ENCODE peak calls at places on chromosome 17, in six cellular contexts. X is astrocyte of the cerebellum, W is GM23248, V is MM.1S, O is foreskin fibroblast, U is AG04450. C is an unnamed sample.

GRCh38 chr17:55053855-55054254 is 85.3 kb downstream of the STXBP4 start:
- DNase-seq in X (no peak), W (peak; percentile 42), V (no peak), O (no peak), U (no peak), C (no peak)

GRCh38 chr17:27206447-27206846 is 87.5 kb upstream of the WSB1 start:
- DNase-seq in X (no peak), W (peak; percentile 12), V (no peak), O (no peak), U (no peak), C (no peak)

GRCh38 chr17:50346313-50347086 is 574 bp downstream of the XYLT2 start:
- DNase-seq in X (no peak), W (peak; percentile 57), V (peak; percentile 32), O (no peak), U (no peak), C (no peak)

GRCh38 chr17:79801156-79802038 is 4.5 kb upstream of the CBX8 start:
- DNase-seq in X (peak; percentile 48), W (peak; percentile 50), V (no peak), O (no peak), U (no peak), C (no peak)

GRCh38 chr17:77100009-77100408 is 40.8 kb upstream of the SEC14L1 start:
- DNase-seq in X (no peak), W (no peak), V (no peak), O (no peak), U (no peak), C (no peak)

GRCh38 chr17:40556198-40556661 is 9.0 kb downstream of the CCR7 start:
- DNase-seq in X (no peak), W (no peak), V (no peak), O (no peak), U (no peak), C (no peak)

GRCh38 chr17:15231851-15232516 is 33.1 kb downstream of the PMP22 start:
- DNase-seq in X (no peak), W (no peak), V (no peak), O (no peak), U (no peak), C (no peak)

GRCh38 chr17:39566092-39566491 is 41.6 kb downstream of the NEUROD2 start:
- DNase-seq in X (no peak), W (no peak), V (no peak), O (no peak), U (no peak), C (no peak)

GRCh38 chr17:14359251-14359939 is 58.5 kb downstream of the HS3ST3B1 start:
- DNase-seq in X (no peak), W (peak; percentile 10), V (no peak), O (no peak), U (no peak), C (no peak)

GRCh38 chr17:63024716-63025115 is 58.7 kb downstream of the TANC2 start:
- DNase-seq in X (peak; percentile 19), W (peak; percentile 80), V (no peak), O (peak; percentile 18), U (no peak), C (no peak)

GRCh38 chr17:19015428-19015827 is 10.9 kb upstream of the FAM83G start:
- DNase-seq in X (no peak), W (no peak), V (no peak), O (no peak), U (no peak), C (no peak)
- H3K4me3 ChIP-seq in X (no peak overlapping the region), W (no peak overlapping the region), V (no peak overlapping the region), O (no peak overlapping the region), U (no peak overlapping the region), C (no peak overlapping the region)

DNA sequence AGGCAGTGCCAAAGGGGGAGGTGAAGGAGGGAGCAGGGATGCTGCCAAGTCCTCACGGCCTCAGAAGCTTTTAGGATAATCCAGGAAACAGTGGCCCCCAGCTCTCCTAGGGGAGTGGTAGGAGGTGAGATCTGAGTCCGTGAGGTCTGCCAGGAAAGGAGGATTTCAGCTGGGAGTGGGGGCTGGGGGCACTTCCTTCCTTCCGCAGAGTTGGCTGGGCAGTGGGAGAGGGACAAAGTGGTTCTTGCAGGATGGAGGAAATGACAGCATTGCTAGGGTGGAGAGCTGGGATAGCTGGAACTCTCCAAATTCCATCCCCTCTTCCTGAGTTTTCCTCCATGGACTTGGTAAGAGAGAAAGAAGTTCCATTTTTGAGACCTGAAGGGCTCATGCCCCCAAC is 4.8 kb upstream of the SP6 start:
- DNase-seq in X (no peak), W (no peak), V (no peak), O (no peak), U (no peak), C (no peak)
- H3K4me3 ChIP-seq in X (no peak overlapping the region), W (no peak overlapping the region), V (no peak overlapping the region), O (no peak overlapping the region), U (no peak overlapping the region), C (no peak overlapping the region)

GRCh38 chr17:83088451-83089321 is 9.3 kb downstream of the METRNL start:
- DNase-seq in X (no peak), W (no peak), V (no peak), O (no peak), U (no peak), C (no peak)

GRCh38 chr17:83087788-83088360 is 8.5 kb downstream of the METRNL start:
- DNase-seq in X (no peak), W (no peak), V (no peak), O (no peak), U (no peak), C (no peak)

GRCh38 chr17:83090424-83091256 is 11.2 kb downstream of the METRNL start:
- DNase-seq in X (no peak), W (no peak), V (no peak), O (no peak), U (no peak), C (no peak)

GRCh38 chr17:83091257-83092141 is 12.1 kb downstream of the METRNL start:
- DNase-seq in X (no peak), W (peak; percentile 72), V (no peak), O (no peak), U (no peak), C (no peak)

DNA sequence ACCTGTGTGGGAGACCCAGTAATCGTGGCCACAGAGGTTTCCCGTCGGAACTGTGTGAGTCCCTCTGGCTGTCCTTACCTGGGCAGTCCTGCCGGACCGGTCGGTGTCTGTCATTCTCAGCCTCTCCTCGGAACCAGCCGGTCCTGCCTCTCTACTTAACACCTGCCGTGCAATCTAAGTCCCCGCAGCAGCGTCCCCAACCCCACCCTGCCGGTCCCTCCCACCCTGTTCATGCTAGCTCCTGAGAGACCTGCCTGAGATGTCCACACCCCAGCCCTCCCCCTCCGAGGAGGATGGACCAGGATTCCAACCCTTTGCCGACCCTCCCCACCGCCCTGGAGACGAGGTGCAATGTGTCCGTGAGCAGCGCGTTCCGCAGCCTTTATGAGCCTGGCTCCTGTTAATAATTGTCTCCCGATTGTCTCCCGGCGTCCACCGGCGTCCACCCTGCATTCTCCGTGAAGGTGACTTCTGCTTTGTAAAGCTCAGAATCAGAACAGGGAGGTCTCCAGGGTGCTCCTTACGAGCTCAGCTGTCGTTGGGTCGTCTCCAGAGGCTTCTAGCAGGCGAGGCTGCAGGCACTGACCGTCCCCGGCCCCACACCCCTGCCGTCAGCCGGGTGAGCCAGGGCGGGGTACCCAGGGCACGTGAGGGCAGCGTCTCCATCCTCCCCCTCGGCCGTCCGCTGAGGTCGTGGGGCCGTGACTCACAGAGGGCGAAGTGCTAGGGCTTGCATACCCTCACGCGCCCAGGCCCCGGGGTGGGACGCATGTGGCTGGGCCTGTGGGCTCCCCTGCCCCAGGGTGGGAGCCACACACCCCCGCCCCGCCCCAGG is 10.1 kb downstream of the METRNL start:
- DNase-seq in X (no peak), W (peak; percentile 50), V (no peak), O (no peak), U (no peak), C (no peak)
- H3K4me3 ChIP-seq in X (no peak overlapping the region), W (no peak overlapping the region), V (no peak overlapping the region), O (no peak overlapping the region), U (no peak overlapping the region), C (no peak overlapping the region)

DNA sequence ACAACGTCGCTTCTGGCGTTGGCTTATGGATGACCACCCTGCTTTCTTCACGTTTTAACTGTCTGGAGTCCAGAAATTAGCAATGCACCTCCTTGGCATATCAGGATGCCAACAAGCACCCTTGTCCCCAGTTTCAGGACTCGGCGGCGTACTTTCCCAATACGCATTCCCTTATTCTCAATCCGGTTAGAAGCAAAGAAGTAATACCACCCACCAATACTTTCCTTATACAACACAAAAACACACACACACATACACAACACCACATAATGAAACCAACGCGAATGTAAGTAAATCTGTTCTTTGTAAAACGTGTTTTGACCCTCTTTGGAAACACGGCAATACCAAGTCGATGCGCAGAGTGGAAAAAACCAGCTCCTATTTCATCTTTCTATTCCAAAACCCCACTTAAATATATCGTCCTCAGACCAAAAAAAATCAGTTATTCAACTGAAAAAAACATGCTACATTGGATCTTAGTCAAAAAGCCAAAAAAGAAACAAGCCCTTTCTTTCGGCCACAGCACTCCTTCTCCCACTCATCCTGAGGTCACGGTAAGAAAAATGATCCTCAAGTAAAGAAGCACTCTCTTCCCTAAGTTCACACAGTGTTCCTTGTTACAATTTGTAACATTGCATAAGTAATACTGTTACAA is 31.1 kb upstream of the ARL4D start:
- DNase-seq in X (peak; percentile 81), W (peak; percentile 93), V (peak; percentile 71), O (peak; percentile 89), U (peak; percentile 97), C (no peak)
- H3K4me3 ChIP-seq in X (peak overlapping the region; percentile 5), W (peak overlapping the region; percentile 68), V (peak overlapping the region; percentile 48), O (peak overlapping the region; percentile 28), U (peak overlapping the region; percentile 35), C (peak overlapping the region; percentile 46)

GRCh38 chr17:28946239-28946638 is 5.1 kb downstream of the PHF12 start:
- DNase-seq in X (peak; percentile 82), W (peak; percentile 93), V (no peak), O (no peak), U (no peak), C (no peak)
- H3K4me3 ChIP-seq in X (no peak overlapping the region), W (peak overlapping the region; percentile 52), V (no peak overlapping the region), O (no peak overlapping the region), U (no peak overlapping the region), C (peak overlapping the region; percentile 18)

GRCh38 chr17:44352922-44353655 is 8.0 kb downstream of the GRN start:
- DNase-seq in X (no peak), W (no peak), V (no peak), O (no peak), U (no peak), C (no peak)
- H3K4me3 ChIP-seq in X (no peak overlapping the region), W (peak overlapping the region; percentile 66), V (no peak overlapping the region), O (no peak overlapping the region), U (no peak overlapping the region), C (no peak overlapping the region)

DNA sequence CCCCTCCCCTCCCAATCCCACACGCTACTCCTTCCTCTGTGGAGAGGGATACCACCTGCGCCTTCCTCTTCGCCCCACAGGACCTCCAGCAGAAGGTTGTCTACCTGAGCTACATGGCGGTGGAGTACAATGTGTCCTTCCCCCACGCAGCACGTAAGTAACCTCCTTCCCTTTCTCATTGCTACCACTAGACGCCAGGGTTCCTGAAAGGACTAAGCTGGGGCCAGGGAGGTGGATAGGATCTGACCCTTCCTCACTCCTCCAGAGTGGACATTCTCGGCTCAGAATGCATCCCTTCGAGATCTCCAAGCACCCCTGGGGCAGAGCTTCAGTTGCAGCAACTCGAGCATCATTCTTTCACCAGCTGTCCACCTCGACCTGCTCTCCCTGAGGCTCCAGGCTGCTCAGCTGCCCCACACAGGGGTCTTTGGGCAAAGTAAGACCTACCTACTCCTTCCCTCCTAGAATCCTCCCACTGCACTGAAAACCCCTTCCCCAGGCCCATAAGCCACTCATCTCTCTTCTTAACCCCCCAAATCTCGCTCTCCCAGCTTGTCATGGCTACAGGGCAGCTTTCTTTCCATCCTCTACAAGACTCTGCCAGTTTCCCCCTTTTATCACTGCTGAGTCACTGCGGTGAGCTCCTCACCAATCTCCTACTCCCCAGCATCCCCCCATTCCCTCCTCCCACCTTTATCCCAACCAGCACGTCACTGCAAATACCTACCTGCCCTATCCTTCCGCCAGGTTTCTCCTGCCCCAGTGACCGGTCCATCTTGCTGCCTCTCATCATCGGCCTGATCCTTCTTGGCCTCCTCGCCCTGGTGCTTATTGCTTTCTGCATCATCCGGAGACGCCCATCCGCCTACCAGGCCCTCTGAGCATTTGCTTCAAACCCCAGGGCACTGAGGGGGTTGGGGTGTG is 1.5 kb downstream of the CD68 start:
- DNase-seq in X (no peak), W (no peak), V (no peak), O (no peak), U (no peak), C (no peak)
- H3K4me3 ChIP-seq in X (no peak overlapping the region), W (no peak overlapping the region), V (no peak overlapping the region), O (no peak overlapping the region), U (no peak overlapping the region), C (no peak overlapping the region)

C was measured in AG04449.